ENCODE peak calls at places on chromosome 19, in eight cellular contexts. One of them, this sample, is unnamed.

GRCh38 chr19:44905437-44906160 is at the start of gene APOE:
- DNase-seq in GM23248: peak; percentile 18
- DNase-seq in neural progenitor cell: peak; percentile 67
- DNase-seq in OCI-LY7: no peak
- DNase-seq in PC-3: no peak
- DNase-seq in GM23338: peak; percentile 91
- DNase-seq in hepatocyte: peak; percentile 75
- DNase-seq in MM.1S: no peak
- DNase-seq in this sample: no peak

GRCh38 chr19:5337886-5338595 is 2.6 kb downstream of the PTPRS start:
- DNase-seq in GM23248: no peak
- DNase-seq in neural progenitor cell: no peak
- DNase-seq in OCI-LY7: no peak
- DNase-seq in PC-3: no peak
- DNase-seq in GM23338: no peak
- DNase-seq in hepatocyte: no peak
- DNase-seq in MM.1S: no peak
- DNase-seq in this sample: no peak

GRCh38 chr19:55248704-55249103 is 10.1 kb downstream of the PPP6R1 start:
- DNase-seq in GM23248: no peak
- DNase-seq in neural progenitor cell: no peak
- DNase-seq in OCI-LY7: no peak
- DNase-seq in PC-3: no peak
- DNase-seq in GM23338: no peak
- DNase-seq in hepatocyte: no peak
- DNase-seq in MM.1S: no peak
- DNase-seq in this sample: no peak

GRCh38 chr19:35261356-35262100 is 7.2 kb upstream of the USF2 start:
- DNase-seq in GM23248: no peak
- DNase-seq in neural progenitor cell: no peak
- DNase-seq in OCI-LY7: no peak
- DNase-seq in PC-3: no peak
- DNase-seq in GM23338: no peak
- DNase-seq in hepatocyte: no peak
- DNase-seq in MM.1S: no peak
- DNase-seq in this sample: no peak

GRCh38 chr19:48696353-48697010 is 711 bp downstream of the FUT2 start:
- DNase-seq in GM23248: peak; percentile 43
- DNase-seq in neural progenitor cell: peak; percentile 61
- DNase-seq in OCI-LY7: no peak
- DNase-seq in PC-3: no peak
- DNase-seq in GM23338: peak; percentile 72
- DNase-seq in hepatocyte: no peak
- DNase-seq in MM.1S: no peak
- DNase-seq in this sample: no peak

GRCh38 chr19:1935484-1936208 is 5.3 kb upstream of the CSNK1G2 start:
- DNase-seq in GM23248: peak; percentile 27
- DNase-seq in neural progenitor cell: no peak
- DNase-seq in OCI-LY7: peak; percentile 75
- DNase-seq in PC-3: peak; percentile 10
- DNase-seq in GM23338: peak; percentile 63
- DNase-seq in hepatocyte: no peak
- DNase-seq in MM.1S: peak; percentile 15
- DNase-seq in this sample: peak; percentile 68

GRCh38 chr19:709965-710714 is 1.4 kb downstream of the PALM start:
- DNase-seq in GM23248: no peak
- DNase-seq in neural progenitor cell: peak; percentile 22
- DNase-seq in OCI-LY7: no peak
- DNase-seq in PC-3: no peak
- DNase-seq in GM23338: no peak
- DNase-seq in hepatocyte: peak; percentile 45
- DNase-seq in MM.1S: no peak
- DNase-seq in this sample: no peak

GRCh38 chr19:3642987-3643386 is 16.4 kb upstream of the CACTIN start:
- DNase-seq in GM23248: peak; percentile 32
- DNase-seq in neural progenitor cell: peak; percentile 38
- DNase-seq in OCI-LY7: peak; percentile 39
- DNase-seq in PC-3: no peak
- DNase-seq in GM23338: peak; percentile 58
- DNase-seq in hepatocyte: no peak
- DNase-seq in MM.1S: no peak
- DNase-seq in this sample: peak; percentile 67

GRCh38 chr19:10091370-10091687 is 5.2 kb downstream of the SHFL start:
- DNase-seq in GM23248: no peak
- DNase-seq in neural progenitor cell: no peak
- DNase-seq in OCI-LY7: no peak
- DNase-seq in PC-3: no peak
- DNase-seq in GM23338: no peak
- DNase-seq in hepatocyte: no peak
- DNase-seq in MM.1S: no peak
- DNase-seq in this sample: no peak

GRCh38 chr19:36051236-36051635 is 2.8 kb downstream of the THAP8 start:
- DNase-seq in GM23248: no peak
- DNase-seq in neural progenitor cell: peak; percentile 67
- DNase-seq in OCI-LY7: peak; percentile 40
- DNase-seq in PC-3: no peak
- DNase-seq in GM23338: peak; percentile 89
- DNase-seq in hepatocyte: peak; percentile 44
- DNase-seq in MM.1S: no peak
- DNase-seq in this sample: peak; percentile 33

GRCh38 chr19:7618366-7618765 is 11.0 kb downstream of the XAB2 start:
- DNase-seq in GM23248: peak; percentile 24
- DNase-seq in neural progenitor cell: no peak
- DNase-seq in OCI-LY7: no peak
- DNase-seq in PC-3: peak; percentile 15
- DNase-seq in GM23338: no peak
- DNase-seq in hepatocyte: peak; percentile 45
- DNase-seq in MM.1S: no peak
- DNase-seq in this sample: no peak

GRCh38 chr19:19823916-19824315 is 2.4 kb upstream of the ZNF506 start:
- DNase-seq in GM23248: no peak
- DNase-seq in neural progenitor cell: no peak
- DNase-seq in OCI-LY7: no peak
- DNase-seq in PC-3: no peak
- DNase-seq in GM23338: no peak
- DNase-seq in hepatocyte: no peak
- DNase-seq in MM.1S: peak; percentile 7
- DNase-seq in this sample: no peak

GRCh38 chr19:33887891-33888290 is 91.2 kb downstream of the KCTD15 start:
- DNase-seq in GM23248: no peak
- DNase-seq in neural progenitor cell: no peak
- DNase-seq in OCI-LY7: no peak
- DNase-seq in PC-3: no peak
- DNase-seq in GM23338: no peak
- DNase-seq in hepatocyte: no peak
- DNase-seq in MM.1S: no peak
- DNase-seq in this sample: no peak

GRCh38 chr19:18473003-18473705 is 35.2 kb upstream of the ISYNA1 start:
- DNase-seq in GM23248: no peak
- DNase-seq in neural progenitor cell: no peak
- DNase-seq in OCI-LY7: no peak
- DNase-seq in PC-3: no peak
- DNase-seq in GM23338: no peak
- DNase-seq in hepatocyte: no peak
- DNase-seq in MM.1S: no peak
- DNase-seq in this sample: no peak
- TF ChIP-seq EZH2phosphoT487 in GM23248: no peak
- TF ChIP-seq EZH2phosphoT487 in neural progenitor cell: no peak
- TF ChIP-seq EZH2phosphoT487 in OCI-LY7: no peak
- TF ChIP-seq EZH2phosphoT487 in PC-3: no peak
- TF ChIP-seq EZH2phosphoT487 in GM23338: no peak
- TF ChIP-seq EZH2phosphoT487 in hepatocyte: no peak
- TF ChIP-seq EZH2phosphoT487 in MM.1S: no peak
- TF ChIP-seq EZH2phosphoT487 in this sample: no peak

DNA sequence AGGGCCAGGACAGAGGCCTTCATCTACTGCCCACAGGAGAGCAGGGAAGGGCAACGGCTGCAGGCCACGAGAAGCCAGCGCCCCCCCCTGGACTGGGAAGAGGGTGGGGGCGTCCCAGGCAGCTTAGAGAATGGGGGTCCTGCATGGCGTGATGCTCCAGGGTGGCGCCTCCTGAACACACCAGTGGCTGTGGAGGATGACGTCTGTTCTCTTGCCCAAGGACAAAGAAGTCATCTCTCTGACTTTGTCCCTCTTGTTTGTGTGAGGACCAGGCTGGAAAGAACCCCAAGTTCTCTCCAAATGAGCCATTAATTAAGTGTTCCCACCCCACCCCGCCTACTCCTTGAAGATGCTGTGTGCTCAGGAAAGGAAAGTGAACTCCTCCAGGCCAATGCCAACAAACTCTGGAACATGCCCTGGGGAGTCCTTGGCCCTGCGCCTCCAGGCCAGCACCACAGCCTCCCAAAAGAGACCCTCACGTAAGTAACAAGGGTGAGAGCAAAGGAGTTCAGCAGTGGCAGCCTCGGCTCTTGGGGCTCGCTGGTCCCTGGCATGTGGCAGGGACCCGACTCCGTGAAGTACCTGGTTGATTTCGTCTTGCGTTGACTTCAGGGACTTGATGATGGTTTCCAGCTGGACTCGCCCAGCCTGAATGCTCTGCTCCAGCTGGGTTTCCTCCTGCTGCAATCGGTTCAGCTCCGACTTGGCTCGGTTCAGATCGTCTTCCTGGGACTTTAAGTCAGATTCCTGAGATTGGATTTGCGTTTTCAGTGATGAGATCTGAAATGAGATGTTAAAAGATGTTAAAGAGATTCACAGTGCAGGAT is 68.4 kb downstream of the EPS15L1 start:
- DNase-seq in GM23248: no peak
- DNase-seq in neural progenitor cell: no peak
- DNase-seq in OCI-LY7: no peak
- DNase-seq in PC-3: no peak
- DNase-seq in GM23338: no peak
- DNase-seq in hepatocyte: no peak
- DNase-seq in MM.1S: no peak
- DNase-seq in this sample: no peak
- TF ChIP-seq EZH2phosphoT487 in GM23248: no peak
- TF ChIP-seq EZH2phosphoT487 in neural progenitor cell: no peak
- TF ChIP-seq EZH2phosphoT487 in OCI-LY7: no peak
- TF ChIP-seq EZH2phosphoT487 in PC-3: no peak
- TF ChIP-seq EZH2phosphoT487 in GM23338: no peak
- TF ChIP-seq EZH2phosphoT487 in hepatocyte: no peak
- TF ChIP-seq EZH2phosphoT487 in MM.1S: no peak
- TF ChIP-seq EZH2phosphoT487 in this sample: no peak

GRCh38 chr19:14370169-14370998 is 10.9 kb upstream of the ADGRE5 start:
- DNase-seq in GM23248: peak; percentile 32
- DNase-seq in neural progenitor cell: no peak
- DNase-seq in OCI-LY7: peak; percentile 69
- DNase-seq in PC-3: no peak
- DNase-seq in GM23338: no peak
- DNase-seq in hepatocyte: no peak
- DNase-seq in MM.1S: no peak
- DNase-seq in this sample: no peak

GRCh38 chr19:14367016-14367415 is 14.2 kb upstream of the ADGRE5 start:
- DNase-seq in GM23248: no peak
- DNase-seq in neural progenitor cell: no peak
- DNase-seq in OCI-LY7: no peak
- DNase-seq in PC-3: no peak
- DNase-seq in GM23338: no peak
- DNase-seq in hepatocyte: no peak
- DNase-seq in MM.1S: no peak
- DNase-seq in this sample: no peak

GRCh38 chr19:14368011-14368513 is 13.2 kb upstream of the ADGRE5 start:
- DNase-seq in GM23248: no peak
- DNase-seq in neural progenitor cell: no peak
- DNase-seq in OCI-LY7: peak; percentile 34
- DNase-seq in PC-3: no peak
- DNase-seq in GM23338: no peak
- DNase-seq in hepatocyte: no peak
- DNase-seq in MM.1S: peak; percentile 56
- DNase-seq in this sample: no peak

GRCh38 chr19:14371321-14371821 is 9.9 kb upstream of the ADGRE5 start:
- DNase-seq in GM23248: no peak
- DNase-seq in neural progenitor cell: no peak
- DNase-seq in OCI-LY7: no peak
- DNase-seq in PC-3: no peak
- DNase-seq in GM23338: no peak
- DNase-seq in hepatocyte: no peak
- DNase-seq in MM.1S: no peak
- DNase-seq in this sample: no peak

DNA sequence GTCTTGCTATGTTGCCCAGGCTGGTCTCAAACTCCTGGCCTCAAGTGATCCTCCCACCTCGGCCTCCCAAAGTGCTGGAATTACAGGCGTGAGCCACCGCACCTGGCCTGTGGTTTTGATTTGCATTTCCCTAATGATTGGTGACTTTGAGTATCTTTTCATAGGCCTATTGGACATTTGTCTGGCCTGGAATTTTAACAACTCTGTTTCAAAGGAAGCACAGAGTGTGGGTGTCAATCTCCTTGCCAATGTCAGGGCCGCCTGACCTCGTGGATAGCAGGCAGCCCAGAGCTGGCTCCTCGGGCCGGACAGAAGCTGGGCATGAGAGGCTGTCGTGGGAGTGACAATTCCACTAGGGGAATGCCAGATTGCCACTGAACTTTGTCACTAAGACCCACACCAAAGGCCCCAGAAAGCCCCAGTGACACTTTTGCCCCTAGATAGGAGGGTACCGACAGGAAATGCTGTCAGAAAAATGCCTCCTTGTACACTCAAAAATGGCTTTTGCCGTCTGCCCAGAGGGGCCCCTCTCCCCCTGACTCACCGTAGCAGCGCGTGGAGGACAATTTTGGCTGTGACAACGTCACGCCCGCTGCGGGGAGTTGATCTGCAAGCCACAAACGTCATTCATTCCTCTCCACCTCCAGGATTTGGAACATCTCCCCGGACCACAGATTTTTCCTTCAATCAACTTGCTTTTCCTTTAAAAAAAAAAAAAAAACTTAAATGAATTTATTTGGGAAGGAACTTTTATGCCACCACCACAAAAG is 11.7 kb upstream of the ADGRE5 start:
- DNase-seq in GM23248: peak; percentile 82
- DNase-seq in neural progenitor cell: no peak
- DNase-seq in OCI-LY7: no peak
- DNase-seq in PC-3: no peak
- DNase-seq in GM23338: no peak
- DNase-seq in hepatocyte: no peak
- DNase-seq in MM.1S: no peak
- DNase-seq in this sample: no peak
- TF ChIP-seq EZH2phosphoT487 in GM23248: no peak
- TF ChIP-seq EZH2phosphoT487 in neural progenitor cell: no peak
- TF ChIP-seq EZH2phosphoT487 in OCI-LY7: no peak
- TF ChIP-seq EZH2phosphoT487 in PC-3: no peak
- TF ChIP-seq EZH2phosphoT487 in GM23338: no peak
- TF ChIP-seq EZH2phosphoT487 in hepatocyte: no peak
- TF ChIP-seq EZH2phosphoT487 in MM.1S: no peak
- TF ChIP-seq EZH2phosphoT487 in this sample: no peak

DNA sequence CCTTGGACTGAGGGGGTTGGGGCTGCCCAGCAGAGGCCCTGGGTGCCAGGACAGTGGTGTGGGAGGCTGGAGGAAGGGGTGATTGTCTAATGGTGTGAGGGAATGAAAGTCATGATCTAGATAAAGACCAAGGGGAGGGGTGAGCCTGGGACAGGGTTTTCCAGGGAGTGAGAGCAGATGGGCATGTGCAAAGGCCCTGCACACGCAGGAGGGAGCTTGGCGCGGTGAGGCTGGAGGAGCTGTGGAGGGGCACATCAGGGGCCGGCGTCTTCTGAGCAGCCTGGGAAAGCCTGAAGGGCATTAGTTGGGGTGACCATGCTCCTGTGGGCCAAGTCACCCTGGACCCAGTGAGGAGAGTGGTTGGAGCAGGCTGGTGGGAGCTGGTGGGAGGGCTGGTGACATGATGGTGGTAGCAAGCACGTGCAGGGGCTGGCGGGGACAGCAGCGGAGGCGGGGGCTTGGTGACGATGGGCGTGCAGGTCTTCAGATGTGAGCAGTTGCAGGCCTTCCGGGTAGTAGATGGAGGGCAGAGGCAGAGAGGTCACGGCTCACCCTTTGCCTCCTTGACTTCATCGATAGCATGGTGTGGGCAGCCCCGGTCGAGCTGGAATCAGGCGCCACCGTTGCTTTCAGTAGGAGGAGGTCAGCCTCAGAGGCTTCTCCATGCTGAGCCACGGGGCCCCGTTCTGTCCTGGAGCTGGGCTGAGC is 20.2 kb upstream of the F2RL3 start:
- DNase-seq in GM23248: no peak
- DNase-seq in neural progenitor cell: no peak
- DNase-seq in OCI-LY7: no peak
- DNase-seq in PC-3: no peak
- DNase-seq in GM23338: no peak
- DNase-seq in hepatocyte: no peak
- DNase-seq in MM.1S: no peak
- DNase-seq in this sample: no peak
- TF ChIP-seq EZH2phosphoT487 in GM23248: no peak
- TF ChIP-seq EZH2phosphoT487 in neural progenitor cell: no peak
- TF ChIP-seq EZH2phosphoT487 in OCI-LY7: no peak
- TF ChIP-seq EZH2phosphoT487 in PC-3: no peak
- TF ChIP-seq EZH2phosphoT487 in GM23338: no peak
- TF ChIP-seq EZH2phosphoT487 in hepatocyte: no peak
- TF ChIP-seq EZH2phosphoT487 in MM.1S: no peak
- TF ChIP-seq EZH2phosphoT487 in this sample: no peak

This sample was measured in HCT116.